ENCODE peak calls at places on chromosome 19, in four cellular contexts. M, J, X and E are unnamed samples.

GRCh38 chr19:40392894-40393517 is 3.0 kb upstream of the HIPK4 start:
- DNase-seq in J (no peak), M (no peak), X (no peak), E (peak)

GRCh38 chr19:49589391-49589790 is 1.6 kb upstream of the PRR12 start:
- DNase-seq in M (no peak), J (no peak), X (no peak), E (no peak)

GRCh38 chr19:38505958-38506357 is 72.5 kb downstream of the RYR1 start:
- DNase-seq in M (no peak), J (no peak), X (no peak), E (no peak)

GRCh38 chr19:38049105-38049649 is 142.2 kb downstream of the SIPA1L3 start:
- DNase-seq in X (peak), M (no peak), J (no peak), E (no peak)

GRCh38 chr19:48319647-48320537 is 5.5 kb upstream of the EMP3 start:
- DNase-seq in M (peak), X (no peak), J (peak), E (peak)

GRCh38 chr19:34171539-34171876 is 796 bp upstream of the LSM14A start:
- DNase-seq in J (no peak), X (peak), M (no peak), E (peak)

GRCh38 chr19:40530091-40530901 is 46.4 kb upstream of the SHKBP1 start:
- DNase-seq in X (no peak), M (peak), J (peak), E (peak)

GRCh38 chr19:29289020-29289419 is 76.1 kb upstream of the UQCRFS1 start:
- DNase-seq in M (no peak), J (no peak), X (no peak), E (no peak)

GRCh38 chr19:33681081-33681680 is 59.4 kb downstream of the CHST8 start:
- DNase-seq in X (no peak), M (no peak), J (no peak), E (no peak)

GRCh38 chr19:54893406-54893805 is 12.5 kb upstream of the NCR1 start:
- DNase-seq in X (no peak), J (no peak), M (no peak), E (no peak)

GRCh38 chr19:50377051-50377441 is 789 bp downstream of the NR1H2 start:
- DNase-seq in J (peak), X (no peak), M (peak), E (no peak)

GRCh38 chr19:33390120-33390907 is 16.8 kb downstream of the CEBPG start:
- DNase-seq in J (no peak), M (peak), X (no peak), E (no peak)

GRCh38 chr19:3683405-3683865 is 16.8 kb downstream of the PIP5K1C start:
- DNase-seq in J (peak), X (no peak), M (no peak), E (no peak)

GRCh38 chr19:4952945-4953344 is 16.0 kb upstream of the KDM4B start:
- DNase-seq in M (no peak), X (no peak), J (no peak), E (no peak)

GRCh38 chr19:7679017-7679720 is 1.5 kb upstream of the TRAPPC5 start:
- DNase-seq in J (peak), M (peak), X (no peak), E (peak)

GRCh38 chr19:29625316-29625715 is 19.2 kb downstream of the POP4 start:
- DNase-seq in J (no peak), X (no peak), M (no peak), E (no peak)

GRCh38 chr19:53466726-53467125 is 807 bp upstream of the ZNF813 start:
- DNase-seq in M (peak), J (no peak), X (no peak), E (no peak)

GRCh38 chr19:53471916-53472315 is 4.4 kb downstream of the ZNF813 start:
- DNase-seq in M (no peak), X (no peak), J (no peak), E (no peak)

GRCh38 chr19:53467138-53467502 is 413 bp upstream of the ZNF813 start:
- DNase-seq in J (peak), X (no peak), M (peak), E (no peak)

GRCh38 chr19:53463263-53463662 is 4.3 kb upstream of the ZNF813 start:
- DNase-seq in X (no peak), J (peak), M (peak), E (peak)

DNA sequence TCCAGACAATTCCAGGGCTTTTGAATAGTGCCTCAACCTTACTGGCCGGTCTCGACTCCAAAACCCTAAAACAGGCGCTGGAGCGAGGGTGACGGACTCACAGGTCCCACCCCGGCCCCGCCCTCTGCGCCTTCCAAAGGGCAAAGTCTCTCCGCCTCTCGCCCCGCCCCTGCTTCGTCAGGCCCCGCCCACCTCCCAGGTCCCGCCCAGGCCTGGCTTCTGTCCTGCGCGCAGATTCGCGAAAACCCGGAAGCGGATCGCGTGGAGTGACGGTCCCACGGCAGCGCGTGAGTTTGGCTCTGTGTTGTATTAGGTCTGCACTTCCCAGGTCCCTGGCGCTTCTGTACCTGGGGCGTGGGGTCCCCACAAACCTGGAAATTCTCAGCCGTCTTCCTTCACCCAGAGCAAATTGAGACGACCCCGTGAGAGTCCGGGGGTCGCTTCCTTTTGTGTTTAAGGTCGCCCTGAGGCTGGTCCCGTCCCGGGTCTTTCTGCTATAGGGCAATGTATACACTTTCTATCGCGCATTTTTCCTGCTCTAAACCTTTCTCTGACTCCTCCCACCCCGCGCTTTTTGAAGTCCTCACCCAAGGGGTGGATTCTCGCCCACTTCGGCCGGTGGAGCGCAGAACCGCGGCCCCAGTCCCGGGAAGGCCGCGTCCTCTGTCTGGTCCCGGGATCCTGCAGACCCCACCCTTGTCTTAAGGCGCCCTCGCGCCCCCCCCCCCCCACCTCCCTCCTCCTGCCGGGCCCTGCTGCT is at the start of gene ZNF813:
- DNase-seq in X (peak), J (peak), M (peak), E (peak)
- TF ChIP-seq JUND in X (no peak), J (no peak), M (no peak), E (no peak)

DNA sequence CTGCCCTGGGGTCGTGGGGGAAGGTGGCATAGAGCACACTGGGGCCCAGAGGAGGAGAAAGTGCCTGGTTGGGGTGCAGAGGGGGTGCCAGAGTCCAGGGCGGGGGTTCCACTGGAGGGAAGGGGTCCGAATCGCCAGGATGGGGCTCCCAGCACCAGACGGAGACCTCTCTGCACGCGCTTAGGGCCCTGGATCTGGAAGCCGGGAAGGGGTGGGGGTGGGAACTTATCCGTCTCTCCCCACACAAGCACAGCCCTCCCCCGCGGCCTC is 2.8 kb downstream of the MIDN start:
- DNase-seq in X (no peak), J (no peak), M (peak), E (peak)
- TF ChIP-seq JUND in X (no peak), J (peak), M (no peak), E (no peak)

GRCh38 chr19:11887618-11888531 is at the start of gene ZNF69:
- DNase-seq in X (no peak), M (peak), J (peak), E (peak)
- TF ChIP-seq JUND in X (no peak), M (no peak), J (no peak), E (no peak)

GRCh38 chr19:46714523-46715106 is 2.3 kb downstream of the PRKD2 start:
- DNase-seq in M (no peak), J (no peak), X (no peak), E (no peak)

GRCh38 chr19:46716672-46717033 is 261 bp downstream of the PRKD2 start:
- DNase-seq in J (peak), M (no peak), X (no peak), E (no peak)

GRCh38 chr19:46717034-46717715 is at the start of gene PRKD2:
- DNase-seq in J (peak), X (no peak), M (peak), E (peak)

GRCh38 chr19:46715620-46716012 is 1.3 kb downstream of the PRKD2 start:
- DNase-seq in M (no peak), J (no peak), X (no peak), E (no peak)

DNA sequence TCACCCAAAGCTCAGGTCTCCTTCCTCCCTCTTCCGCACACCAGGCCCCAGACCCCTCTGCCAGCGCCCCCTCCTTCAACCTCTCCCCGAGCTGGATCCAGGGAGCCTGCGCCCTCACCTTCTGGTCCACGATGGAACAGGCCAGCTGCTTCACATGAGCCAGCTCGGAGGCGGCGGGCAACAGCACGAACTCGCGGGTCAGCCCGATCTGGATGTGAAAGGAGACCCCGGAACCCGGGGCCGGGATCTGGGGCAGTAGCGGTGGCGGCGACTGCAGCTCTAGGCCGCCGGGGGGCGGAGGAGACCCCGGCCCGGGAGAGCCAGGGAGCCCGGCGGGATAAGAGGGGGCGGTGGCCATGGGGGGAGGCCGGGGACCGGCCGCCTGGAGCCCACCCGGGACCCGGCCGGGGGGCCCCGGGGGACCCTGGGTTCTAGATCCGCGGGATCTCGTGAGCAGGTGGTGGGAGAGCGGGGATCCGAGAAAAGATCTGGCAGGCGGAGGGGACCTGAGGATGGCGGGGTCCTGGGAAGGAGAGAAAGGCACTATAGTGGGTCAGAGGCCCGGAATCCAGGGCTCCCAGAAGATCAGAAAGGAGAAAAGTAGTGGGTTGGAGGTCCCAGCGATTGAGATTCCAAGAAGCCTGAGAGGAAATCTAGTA is 772 bp downstream of the PRKD2 start:
- DNase-seq in M (peak), J (peak), X (no peak), E (no peak)
- TF ChIP-seq JUND in M (no peak), J (no peak), X (no peak), E (no peak)

GRCh38 chr19:15748239-15748638 is 10.5 kb downstream of the OR10H3 start:
- DNase-seq in M (no peak), X (no peak), J (no peak), E (no peak)
- TF ChIP-seq JUND in M (no peak), X (no peak), J (no peak), E (no peak)

DNA sequence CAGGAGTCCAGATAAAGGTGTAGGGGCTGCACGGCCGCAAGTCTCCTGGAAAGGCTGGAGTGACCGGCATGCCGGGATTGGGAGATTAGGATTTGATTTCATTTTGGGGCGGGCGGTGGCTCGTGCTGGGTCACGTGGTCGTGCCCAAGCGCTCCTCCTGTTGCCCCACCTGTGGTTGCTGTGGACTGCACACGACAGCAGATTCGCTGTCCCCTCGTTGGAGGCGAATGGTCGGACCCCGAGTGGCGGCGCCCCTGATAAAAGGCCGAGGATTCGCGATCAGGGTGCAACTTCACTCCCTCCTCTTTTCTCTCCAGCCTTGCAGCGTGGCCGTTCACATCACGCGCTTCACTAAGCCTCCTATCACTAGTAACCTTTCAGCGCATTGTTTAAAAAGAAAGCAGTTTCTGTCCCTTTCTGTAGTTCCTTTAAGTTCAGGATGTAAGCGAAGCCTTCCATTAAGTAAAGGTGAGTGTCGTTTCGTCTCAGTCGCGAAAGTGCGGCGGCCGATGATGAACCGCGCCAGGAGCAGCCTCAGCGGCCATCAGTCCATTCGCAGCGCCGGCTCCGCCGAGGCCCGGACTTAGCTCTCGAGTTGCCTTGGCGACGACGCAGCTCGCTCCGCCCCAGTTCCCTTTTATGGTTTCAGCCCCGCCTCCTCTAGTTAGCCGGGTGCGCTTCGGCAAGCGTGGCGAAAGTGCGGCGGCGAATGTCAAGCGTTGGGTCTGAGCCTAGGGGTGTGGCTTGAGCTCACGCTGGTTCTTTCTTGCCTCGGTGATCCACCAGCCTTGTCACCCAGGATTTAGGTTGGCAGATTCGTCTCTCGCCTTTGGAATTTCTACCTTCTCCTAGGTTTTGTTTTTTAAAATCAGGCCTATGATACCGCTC is 1.7 kb upstream of the PPP1R37 start:
- DNase-seq in X (peak), M (peak), J (peak), E (peak)
- TF ChIP-seq JUND in X (no peak), M (no peak), J (no peak), E (no peak)

GRCh38 chr19:35174226-35174625 is 19.7 kb downstream of the FXYD5 start:
- DNase-seq in J (no peak), M (no peak), X (no peak), E (no peak)
- TF ChIP-seq JUND in J (no peak), M (no peak), X (no peak), E (no peak)

DNA sequence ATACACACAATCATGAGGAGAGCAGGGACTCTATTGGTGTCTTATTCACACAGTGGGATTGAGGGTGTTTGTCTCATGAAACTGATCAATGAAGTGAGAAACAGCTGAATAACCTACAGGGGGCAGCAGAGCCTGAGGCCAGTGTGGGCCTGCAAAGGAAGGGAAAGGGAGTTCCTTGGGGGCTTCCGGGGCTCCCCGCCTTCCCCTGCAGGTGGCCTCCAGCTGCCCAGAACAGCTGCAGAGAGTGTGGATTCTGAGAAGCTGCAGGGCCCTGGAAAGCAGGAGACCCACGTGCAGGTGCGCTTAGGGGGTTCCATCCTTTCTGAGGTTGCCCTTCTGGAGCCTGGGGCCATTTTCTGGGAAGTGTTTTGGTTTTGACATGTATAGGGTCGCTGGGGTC is 20.1 kb downstream of the ZNF763 start:
- DNase-seq in J (peak), M (peak), X (no peak), E (no peak)
- TF ChIP-seq JUND in J (no peak), M (no peak), X (no peak), E (no peak)

DNA sequence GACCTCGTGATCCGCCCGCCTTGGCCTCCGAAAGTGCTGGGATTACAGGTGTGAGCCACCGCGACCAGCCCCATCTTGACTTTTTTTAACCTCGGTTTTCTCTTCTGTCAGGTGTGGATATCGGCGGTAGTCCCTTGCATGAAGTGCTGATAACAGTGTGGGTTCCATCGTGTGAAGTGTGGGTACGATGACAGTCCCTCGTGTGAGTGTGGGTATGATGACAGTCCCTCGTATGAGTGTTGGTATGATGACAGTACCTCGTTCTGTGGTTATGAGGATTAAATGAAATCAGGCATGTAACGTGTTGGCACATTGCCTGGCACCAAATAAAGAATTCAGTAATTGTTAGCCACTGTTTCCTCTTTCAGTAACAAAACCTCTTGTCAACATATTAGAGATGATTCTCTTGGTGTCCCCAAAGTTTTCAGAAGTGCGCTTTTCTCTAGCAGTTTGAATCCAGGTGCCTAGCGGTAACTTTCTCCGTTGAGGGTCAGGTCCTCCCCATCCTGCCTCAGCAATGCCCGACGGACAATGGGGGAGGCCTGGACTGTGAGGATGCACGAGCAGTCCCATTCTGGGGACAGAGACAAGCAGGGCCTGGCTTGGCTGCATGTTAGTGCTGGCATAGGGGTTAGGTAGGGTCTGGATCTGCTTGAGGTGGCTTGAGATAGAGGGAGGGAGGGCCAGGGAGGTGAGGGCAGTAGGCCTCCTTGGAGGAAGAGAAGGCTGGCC is 15.3 kb downstream of the GATAD2A start:
- DNase-seq in J (no peak), X (peak), M (no peak), E (no peak)
- TF ChIP-seq JUND in J (no peak), X (no peak), M (no peak), E (no peak)